ENCODE peak calls at places on chromosomes 16 and 17, in four cellular contexts. N, G, S and T are unnamed samples.

GRCh38 chr16:24508614-24509013 is 30.8 kb upstream of the RBBP6 start:
- DNase-seq in N (no peak), G (no peak), S (peak), T (no peak)

GRCh38 chr16:52416888-52417287 is 130.1 kb downstream of the TOX3 start:
- DNase-seq in N (no peak), G (no peak), S (no peak), T (no peak)

GRCh38 chr16:53043986-53044571 is 8.6 kb downstream of the CHD9NB start:
- DNase-seq in N (no peak), G (no peak), S (no peak), T (no peak)

GRCh38 chr17:66040402-66040801 is 151.5 kb downstream of the CEP112 start:
- DNase-seq in N (no peak), G (no peak), S (no peak), T (no peak)

GRCh38 chr16:896261-897199 is 74.3 kb downstream of the LMF1 start:
- DNase-seq in N (no peak), G (no peak), S (no peak), T (no peak)

GRCh38 chr16:77963185-77964044 is 58.9 kb upstream of the CLEC3A start:
- DNase-seq in N (no peak), G (no peak), S (no peak), T (no peak)

GRCh38 chr17:14014647-14015046 is 54.7 kb upstream of the COX10 start:
- DNase-seq in N (no peak), G (no peak), S (peak), T (no peak)

GRCh38 chr17:71107136-71107535 is 937.8 kb downstream of the KCNJ2 start:
- DNase-seq in N (no peak), G (no peak), S (no peak), T (no peak)

GRCh38 chr17:77572065-77572601 is 386.4 kb upstream of the TNRC6C start:
- DNase-seq in N (no peak), G (no peak), S (no peak), T (no peak)

GRCh38 chr16:58426960-58427359 is 34.7 kb downstream of the GINS3 start:
- DNase-seq in N (no peak), G (peak), S (no peak), T (no peak)

GRCh38 chr16:57999971-58000705 is at the start of gene ZNF319:
- DNase-seq in N (no peak), G (no peak), S (no peak), T (no peak)

GRCh38 chr17:35799942-35800341 is 4.5 kb upstream of the MMP28 start:
- DNase-seq in N (no peak), G (peak), S (no peak), T (no peak)

GRCh38 chr16:24013733-24014645 is 178.2 kb downstream of the PRKCB start:
- DNase-seq in N (no peak), G (no peak), S (no peak), T (no peak)

GRCh38 chr16:84047626-84048025 is 5.0 kb upstream of the SLC38A8 start:
- DNase-seq in N (no peak), G (no peak), S (no peak), T (no peak)

DNA sequence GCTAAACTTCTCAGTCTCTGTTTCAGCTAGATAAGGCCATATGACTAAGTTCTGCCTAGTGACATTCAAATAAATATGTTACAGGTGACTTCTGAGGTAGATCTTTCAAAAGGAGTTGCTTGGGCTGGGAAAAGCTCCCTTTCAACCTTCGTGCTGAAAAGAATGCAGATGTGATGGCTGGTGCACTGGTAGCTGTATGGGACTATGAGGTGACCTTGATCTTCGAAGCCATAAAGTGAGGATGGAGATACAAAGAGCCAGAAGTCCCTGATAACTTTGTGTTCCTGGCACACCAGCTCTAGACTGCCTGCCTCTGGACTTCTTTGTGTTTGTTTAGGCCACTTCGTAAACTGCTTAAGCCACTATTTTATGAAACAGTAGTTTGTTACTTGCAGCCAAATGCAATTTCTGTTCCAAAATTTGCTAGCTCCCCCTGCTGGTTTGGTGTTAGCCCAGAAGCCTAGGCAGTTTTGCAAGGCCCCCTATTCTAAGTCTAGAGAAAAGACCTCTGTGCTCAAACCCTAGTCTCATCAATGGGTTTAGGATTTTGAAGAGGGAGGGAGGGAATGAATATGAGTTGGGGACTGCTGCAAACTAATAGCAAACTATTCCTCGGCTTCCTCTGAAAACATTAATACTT is 23.3 kb upstream of the ERCC4 start:
- DNase-seq in N (no peak), G (no peak), S (peak), T (no peak)
- TF ChIP-seq CTCF in N (no peak), G (peak), S (peak), T (peak)

GRCh38 chr16:3047387-3047720 is 993 bp downstream of the MMP25 start:
- DNase-seq in N (no peak), G (no peak), S (no peak), T (no peak)
- TF ChIP-seq CTCF in N (no peak), G (no peak), S (no peak), T (no peak)

GRCh38 chr17:81388091-81388611 is 7.1 kb upstream of the BAHCC1 start:
- DNase-seq in N (no peak), G (no peak), S (no peak), T (no peak)

GRCh38 chr17:81386141-81386645 is 9.1 kb upstream of the BAHCC1 start:
- DNase-seq in N (no peak), G (no peak), S (no peak), T (no peak)

GRCh38 chr17:81386646-81387234 is 8.5 kb upstream of the BAHCC1 start:
- DNase-seq in N (peak), G (peak), S (no peak), T (peak)

GRCh38 chr17:81388612-81389367 is 6.5 kb upstream of the BAHCC1 start:
- DNase-seq in N (no peak), G (no peak), S (no peak), T (no peak)

DNA sequence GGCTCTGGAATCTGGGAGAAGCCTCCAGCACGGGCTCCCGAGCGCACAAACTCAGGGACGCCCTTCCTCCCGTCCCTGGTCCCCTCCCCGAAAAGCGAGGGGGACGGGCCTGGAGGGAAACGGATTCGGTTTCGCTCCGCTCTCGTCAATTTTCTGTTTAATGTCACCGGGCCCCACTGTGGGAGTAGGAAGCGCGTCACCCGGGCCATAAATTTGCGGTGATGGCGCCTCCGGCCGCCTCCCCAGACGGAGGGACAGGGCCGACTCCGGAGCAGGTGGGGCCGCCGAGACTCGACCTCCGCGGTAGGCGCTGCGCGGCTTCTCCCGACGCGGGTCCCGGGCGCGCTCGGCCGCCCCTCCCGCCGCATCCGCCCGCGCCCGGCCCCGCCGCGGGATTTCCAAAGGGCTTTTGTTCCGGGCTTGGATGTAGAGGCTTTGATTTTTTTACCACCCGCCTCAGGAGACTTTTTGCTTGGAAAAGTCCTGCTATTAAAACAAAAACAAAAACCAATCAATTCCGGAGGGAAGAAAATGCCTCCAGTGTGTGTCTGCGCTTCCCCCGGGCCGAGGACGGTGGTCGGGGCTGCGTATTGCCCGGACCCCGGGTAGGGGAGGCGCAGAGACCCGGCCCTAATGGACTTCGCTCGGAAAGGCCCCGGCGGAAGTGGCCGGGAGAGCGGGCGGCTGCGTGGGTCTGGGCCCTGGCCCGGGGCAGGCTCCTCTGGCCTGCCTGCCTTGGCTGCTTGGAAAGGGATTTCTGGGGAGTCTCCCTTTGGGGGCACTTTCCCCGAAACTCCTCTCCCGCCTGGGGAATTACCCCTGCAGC is 7.8 kb upstream of the BAHCC1 start:
- DNase-seq in N (no peak), G (peak), S (peak), T (peak)
- TF ChIP-seq CTCF in N (no peak), G (no peak), S (no peak), T (no peak)

GRCh38 chr16:87896924-87897562 is 27.7 kb upstream of the SLC7A5 start:
- DNase-seq in N (no peak), G (no peak), S (no peak), T (no peak)
- TF ChIP-seq CTCF in N (no peak), G (no peak), S (no peak), T (no peak)

DNA sequence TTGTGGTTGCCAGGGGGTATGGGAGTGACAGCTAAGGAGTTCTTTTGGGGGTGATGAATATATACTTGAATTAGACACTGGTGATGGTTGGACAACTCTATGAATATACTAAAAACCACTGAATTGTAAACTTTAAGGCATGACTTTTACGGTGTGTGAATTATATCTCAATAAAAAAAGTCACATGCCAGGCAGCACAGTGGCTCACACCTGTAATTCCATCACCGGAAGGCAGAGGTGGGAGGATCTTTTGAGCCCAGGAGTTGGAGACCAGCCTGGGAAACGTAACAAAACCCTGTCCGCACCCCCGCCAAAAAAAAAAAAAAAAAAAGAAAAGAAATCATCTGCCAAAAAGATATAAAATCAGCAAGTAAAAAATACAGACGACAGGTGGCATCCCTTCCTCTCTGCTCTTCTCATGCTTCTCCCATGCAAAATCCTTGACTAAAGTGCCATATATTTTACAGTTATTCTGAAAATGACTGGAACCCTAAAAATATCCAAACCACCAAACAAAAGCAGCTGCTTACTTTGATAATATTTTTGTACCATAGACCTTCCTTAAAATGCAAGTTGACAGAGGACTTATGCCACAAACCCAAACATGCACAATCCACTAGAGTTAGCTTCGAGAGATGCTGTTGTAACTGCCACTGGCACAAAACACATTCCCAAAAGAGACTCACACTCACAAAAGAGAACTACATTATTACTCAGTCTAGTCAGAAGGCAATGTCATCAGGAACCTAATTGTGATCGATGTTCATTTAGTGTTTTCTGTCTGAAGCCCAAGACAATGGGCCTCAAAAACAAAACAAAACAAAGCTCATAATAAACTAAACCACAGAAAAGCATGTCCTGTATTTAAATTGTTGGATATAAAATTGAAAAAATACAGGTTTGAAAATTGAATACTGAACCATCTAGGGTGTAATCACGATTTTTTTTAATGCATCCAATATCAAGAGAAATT is 2.5 kb downstream of the CRLF3 start:
- DNase-seq in N (no peak), G (no peak), S (no peak), T (no peak)
- TF ChIP-seq CTCF in N (no peak), G (no peak), S (no peak), T (no peak)

GRCh38 chr16:14672403-14672971 is 21.6 kb downstream of the PLA2G10 start:
- DNase-seq in N (no peak), G (no peak), S (no peak), T (no peak)

GRCh38 chr16:14667347-14668266 is 26.5 kb downstream of the PLA2G10 start:
- DNase-seq in N (no peak), G (no peak), S (no peak), T (no peak)

GRCh38 chr16:14668556-14669223 is 25.4 kb downstream of the PLA2G10 start:
- DNase-seq in N (no peak), G (no peak), S (no peak), T (no peak)

DNA sequence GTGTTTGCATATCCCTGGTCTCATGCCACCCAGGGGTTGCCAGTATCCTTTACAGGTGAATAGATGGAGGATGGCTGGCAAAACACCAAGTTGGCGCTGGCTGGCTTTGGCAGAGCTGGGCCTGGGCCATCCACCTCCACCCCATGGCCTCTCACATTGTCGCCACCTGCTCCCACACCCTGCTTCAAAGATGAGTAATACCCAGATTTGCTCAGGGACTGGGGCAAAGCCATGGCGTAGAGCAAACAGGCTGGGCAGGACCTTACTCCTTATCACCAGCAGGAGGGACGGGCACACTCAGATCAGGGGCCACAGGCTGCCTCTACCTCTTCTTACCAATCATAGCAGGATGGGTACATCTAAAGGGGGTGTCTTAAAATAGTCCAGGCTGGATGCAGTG is 24.3 kb downstream of the PLA2G10 start:
- DNase-seq in N (no peak), G (no peak), S (no peak), T (no peak)
- TF ChIP-seq CTCF in N (no peak), G (no peak), S (no peak), T (no peak)

DNA sequence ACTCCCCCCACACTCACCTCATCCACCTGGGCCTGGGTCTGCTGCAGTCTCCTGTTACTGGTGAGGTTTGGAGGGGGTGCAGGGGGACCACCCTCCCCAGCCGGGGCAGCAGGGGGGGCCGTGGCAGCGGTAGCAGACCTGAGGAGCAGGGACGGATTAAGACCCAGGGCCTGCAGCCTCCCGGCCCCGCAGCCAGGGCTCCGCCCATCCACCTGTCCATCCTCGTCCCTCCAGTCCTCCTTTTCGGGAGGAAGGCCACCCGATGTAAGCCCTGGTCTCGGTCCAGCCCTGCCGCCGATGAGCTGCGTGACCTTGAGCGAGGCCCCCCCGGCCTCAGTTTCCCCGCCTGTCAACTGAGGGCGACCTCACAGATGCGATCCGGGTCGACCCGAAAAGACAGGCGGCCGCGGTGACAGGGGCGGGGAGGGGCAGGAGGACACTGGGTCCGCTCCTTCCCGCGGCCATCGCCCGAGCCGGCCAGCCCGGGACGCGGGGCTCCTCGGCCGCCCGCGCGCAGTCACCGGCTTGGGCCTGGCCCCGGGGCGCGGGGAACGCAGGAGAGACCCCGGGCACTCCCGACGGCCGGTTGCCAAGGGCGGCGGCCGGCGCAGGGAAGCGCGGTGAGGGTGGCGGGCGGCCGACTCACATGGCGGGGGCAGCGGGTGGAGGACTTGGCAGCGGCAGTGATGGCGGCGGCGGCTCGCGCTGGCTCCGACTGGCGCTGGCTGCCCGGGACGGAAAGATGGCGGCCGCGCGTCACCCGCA is at the start of gene VAMP2:
- DNase-seq in N (peak), G (peak), S (peak), T (peak)
- TF ChIP-seq CTCF in N (no peak), G (no peak), S (no peak), T (no peak)

DNA sequence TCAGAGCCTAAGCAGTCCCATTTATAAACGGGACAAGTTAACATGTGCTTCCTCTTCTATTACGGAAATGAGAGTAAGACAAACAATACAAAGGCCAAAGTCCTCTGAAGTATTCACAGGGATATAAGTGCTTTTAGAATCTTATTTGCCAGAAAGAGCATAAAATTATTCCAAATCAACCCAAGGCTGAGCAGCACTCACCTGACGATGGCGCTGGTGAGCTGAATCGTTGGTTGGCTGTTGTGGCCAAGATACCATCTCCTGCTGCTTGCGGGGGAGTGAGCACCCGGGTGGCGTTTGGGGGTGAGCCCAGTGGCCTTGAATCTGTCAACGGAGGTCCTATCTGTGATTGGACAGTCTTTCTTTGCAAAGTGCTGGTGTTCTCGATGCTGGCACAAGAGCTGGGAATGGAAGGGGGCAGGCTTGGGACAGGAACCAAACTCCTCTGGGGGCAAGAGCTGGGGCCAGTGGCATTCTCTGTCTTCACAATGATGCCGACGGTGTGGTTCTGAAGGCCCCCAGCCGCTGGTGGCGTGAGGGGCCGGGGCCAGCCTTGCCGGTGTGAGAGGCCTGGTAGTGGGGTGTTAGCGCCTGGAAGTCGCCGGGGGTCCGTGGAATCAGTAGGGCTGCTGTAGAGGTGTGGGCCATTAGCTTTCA is 9.5 kb upstream of the DHRS13 start:
- DNase-seq in N (no peak), G (no peak), S (no peak), T (no peak)
- TF ChIP-seq CTCF in N (no peak), G (no peak), S (peak), T (peak)

GRCh38 chr17:34623856-34624766 is 44.7 kb downstream of the TMEM132E start:
- DNase-seq in N (no peak), G (no peak), S (no peak), T (no peak)

GRCh38 chr17:34622862-34623261 is 43.5 kb downstream of the TMEM132E start:
- DNase-seq in N (no peak), G (no peak), S (no peak), T (no peak)

GRCh38 chr17:34628883-34629282 is 49.5 kb downstream of the TMEM132E start:
- DNase-seq in N (no peak), G (no peak), S (no peak), T (no peak)

GRCh38 chr17:34624767-34625389 is 45.5 kb downstream of the TMEM132E start:
- DNase-seq in N (no peak), G (no peak), S (no peak), T (peak)

DNA sequence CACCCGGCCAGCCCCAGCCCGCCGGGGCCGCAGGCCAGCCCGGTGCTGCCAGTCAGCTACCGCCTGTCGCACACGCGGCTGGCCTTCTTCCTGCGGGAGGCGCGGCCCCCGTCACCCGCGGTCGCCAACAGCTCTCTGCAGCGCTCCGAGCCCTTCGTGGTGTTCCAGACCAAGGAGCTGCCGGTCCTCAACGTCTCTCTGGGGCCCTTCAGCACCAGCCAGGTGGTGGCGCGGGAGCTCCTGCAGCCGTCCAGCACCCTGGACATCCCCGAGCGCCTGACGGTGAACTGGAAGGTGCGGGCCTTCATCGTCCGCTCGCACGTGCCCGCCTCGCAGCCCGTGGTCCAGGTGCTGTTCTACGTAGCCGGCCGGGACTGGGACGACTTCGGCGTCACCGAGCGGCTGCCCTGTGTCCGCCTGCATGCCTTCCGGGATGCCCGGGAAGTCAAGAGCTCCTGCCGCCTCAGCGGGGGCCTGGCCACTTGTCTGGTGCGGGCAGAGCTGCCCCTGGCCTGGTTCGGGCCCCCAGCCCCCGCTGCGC is 46.8 kb downstream of the TMEM132E start:
- DNase-seq in N (no peak), G (no peak), S (no peak), T (no peak)
- TF ChIP-seq CTCF in N (no peak), G (no peak), S (no peak), T (no peak)